ENCODE peak calls at places on chromosomes 6 and 20, in eight cellular contexts. E is A549, H is Panc1, W is AG04450, B is mammary epithelial cell, G is pancreas, V is transverse colon, N is foreskin fibroblast. J is an unnamed sample.

GRCh38 chr6:159168536-159169192 is 536 bp upstream of the FNDC1 start:
- DNase-seq in E (peak), H (no peak), W (no peak), B (no peak), G (peak), V (peak), N (peak), J (no peak)

GRCh38 chr6:19536838-19537237 is 300.3 kb upstream of the ID4 start:
- DNase-seq in E (no peak), H (no peak), W (no peak), B (peak), G (no peak), V (no peak), N (no peak), J (no peak)

GRCh38 chr20:370151-370600 is 10.4 kb upstream of the TRIB3 start:
- DNase-seq in E (peak), H (no peak), W (no peak), B (no peak), G (no peak), V (no peak), N (no peak), J (peak)

GRCh38 chr20:62959101-62959971 is 6.8 kb downstream of the SLC17A9 start:
- DNase-seq in E (no peak), H (no peak), W (no peak), B (no peak), G (no peak), V (no peak), N (no peak), J (no peak)

GRCh38 chr6:136706431-136706830 is 85.8 kb downstream of the MAP3K5 start:
- DNase-seq in E (no peak), H (no peak), W (no peak), B (no peak), G (no peak), V (no peak), N (no peak), J (no peak)

GRCh38 chr6:7052441-7052936 is 55.3 kb upstream of the RREB1 start:
- DNase-seq in E (no peak), H (no peak), W (no peak), B (peak), G (peak), V (peak), N (peak), J (no peak)

GRCh38 chr20:50415516-50416268 is 94.5 kb upstream of the PTPN1 start:
- DNase-seq in E (peak), H (no peak), W (no peak), B (peak), G (peak), V (peak), N (peak), J (peak)

GRCh38 chr6:157487110-157487773 is 106.3 kb downstream of the ZDHHC14 start:
- DNase-seq in E (no peak), H (no peak), W (no peak), B (no peak), G (no peak), V (no peak), N (no peak), J (no peak)

GRCh38 chr20:64188682-64189529 is 24.7 kb downstream of the MYT1 start:
- DNase-seq in E (peak), H (no peak), W (no peak), B (peak), G (peak), V (peak), N (peak), J (no peak)

GRCh38 chr20:9458075-9458818 is 56.1 kb upstream of the LAMP5 start:
- DNase-seq in E (peak), H (no peak), W (no peak), B (peak), G (peak), V (no peak), N (peak), J (no peak)

GRCh38 chr20:2364014-2364413 is 16.7 kb upstream of the TGM6 start:
- DNase-seq in E (no peak), H (no peak), W (no peak), B (peak), G (no peak), V (no peak), N (peak), J (no peak)

GRCh38 chr6:37525460-37526357 is 26.0 kb upstream of the CCDC167 start:
- DNase-seq in E (no peak), H (no peak), W (no peak), B (no peak), G (no peak), V (no peak), N (peak), J (no peak)

GRCh38 chr6:967666-968065 is 274.7 kb upstream of the EXOC2 start:
- DNase-seq in E (no peak), H (no peak), W (no peak), B (no peak), G (no peak), V (no peak), N (no peak), J (no peak)

GRCh38 chr6:112683106-112683505 is 336.0 kb downstream of the RFPL4B start:
- DNase-seq in E (no peak), H (no peak), W (no peak), B (peak), G (no peak), V (no peak), N (no peak), J (no peak)

GRCh38 chr6:112682088-112682487 is 335.0 kb downstream of the RFPL4B start:
- DNase-seq in E (no peak), H (no peak), W (no peak), B (no peak), G (no peak), V (no peak), N (no peak), J (no peak)

GRCh38 chr6:112680076-112680475 is 332.9 kb downstream of the RFPL4B start:
- DNase-seq in E (no peak), H (no peak), W (no peak), B (no peak), G (no peak), V (no peak), N (peak), J (no peak)

DNA sequence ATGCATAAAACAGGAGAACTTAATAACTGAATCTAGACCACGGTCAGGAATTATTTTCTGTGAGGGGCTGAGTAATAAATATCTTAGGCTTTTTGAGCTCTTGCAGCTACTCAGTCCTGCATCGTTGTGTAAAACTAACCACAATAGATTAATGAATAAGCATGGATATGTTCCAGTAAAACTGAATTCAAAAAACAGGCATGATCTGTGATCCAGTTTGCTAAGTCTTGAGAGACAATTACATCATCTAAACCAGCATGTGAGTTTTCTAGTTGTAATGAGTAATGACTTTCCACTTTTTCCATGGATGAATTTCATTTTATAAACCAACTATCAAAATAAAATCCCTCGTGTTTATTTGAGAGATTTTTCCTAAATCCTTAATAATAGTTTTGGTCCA is 336.8 kb downstream of the RFPL4B start:
- DNase-seq in E (peak), H (no peak), W (peak), B (peak), G (no peak), V (no peak), N (peak), J (no peak)
- H3K4me3 ChIP-seq in E (no peak), H (no peak), W (no peak), B (no peak), G (no peak), V (no peak), N (no peak), J (no peak)

GRCh38 chr20:60223174-60223573 is 265.0 kb downstream of the CDH26 start:
- DNase-seq in E (no peak), H (no peak), W (no peak), B (no peak), G (no peak), V (no peak), N (no peak), J (no peak)

GRCh38 chr20:60228255-60228654 is 270.0 kb downstream of the CDH26 start:
- DNase-seq in E (no peak), H (no peak), W (no peak), B (peak), G (no peak), V (no peak), N (no peak), J (no peak)

GRCh38 chr20:60222497-60222896 is 264.3 kb downstream of the CDH26 start:
- DNase-seq in E (no peak), H (no peak), W (no peak), B (no peak), G (no peak), V (no peak), N (no peak), J (no peak)

GRCh38 chr20:60221593-60221992 is 263.4 kb downstream of the CDH26 start:
- DNase-seq in E (no peak), H (no peak), W (no peak), B (no peak), G (no peak), V (no peak), N (no peak), J (no peak)

DNA sequence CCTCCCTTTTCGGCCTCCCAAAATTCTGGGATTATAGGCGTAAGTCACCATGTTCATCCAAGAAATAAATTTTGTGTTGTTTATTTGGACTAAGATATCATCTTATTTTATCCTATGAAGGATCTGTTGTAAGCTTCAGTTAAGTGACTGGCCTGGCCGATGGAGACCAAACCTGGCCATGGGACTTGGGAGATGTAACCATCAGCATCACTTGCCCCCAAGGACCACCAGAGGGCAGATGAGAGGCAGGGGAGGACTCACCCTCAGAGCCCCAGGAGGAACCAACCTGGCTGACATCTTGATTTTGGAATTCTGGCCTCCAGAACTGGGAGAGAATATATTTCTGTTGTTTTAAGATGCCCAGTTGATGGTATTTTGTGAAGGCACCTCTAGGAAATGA is 266.7 kb downstream of the CDH26 start:
- DNase-seq in E (peak), H (no peak), W (no peak), B (peak), G (no peak), V (no peak), N (peak), J (no peak)
- TF ChIP-seq CTCF in E (no peak), H (peak), W (peak), B (peak), G (no peak), V (no peak), N (peak), J (no peak)

GRCh38 chr6:71888720-71889340 is 2.5 kb downstream of the RIMS1 start:
- DNase-seq in E (no peak), H (no peak), W (no peak), B (no peak), G (no peak), V (no peak), N (no peak), J (no peak)
- H3K4me3 ChIP-seq in E (no peak), H (no peak), W (no peak), B (no peak), G (no peak), V (no peak), N (no peak), J (no peak)

GRCh38 chr6:141780296-141780695 is 352.4 kb upstream of the GJE1 start:
- DNase-seq in E (no peak), H (no peak), W (no peak), B (no peak), G (no peak), V (no peak), N (no peak), J (no peak)
- TF ChIP-seq CTCF in E (no peak), H (no peak), W (no peak), B (no peak), G (no peak), V (no peak), N (no peak), J (no peak)

GRCh38 chr20:29409833-29410804 is 1847.3 kb upstream of the DEFB115 start:
- DNase-seq in E (no peak), H (no peak), W (no peak), B (no peak), G (no peak), V (no peak), N (no peak), J (no peak)
- H3K4me3 ChIP-seq in E (no peak), H (no peak), W (no peak), B (no peak), G (no peak), V (no peak), N (no peak), J (peak)

GRCh38 chr20:49106332-49106731 is 60.2 kb downstream of the CSE1L start:
- DNase-seq in E (no peak), H (no peak), W (no peak), B (no peak), G (no peak), V (no peak), N (no peak), J (no peak)

GRCh38 chr20:49104365-49104648 is 58.2 kb downstream of the CSE1L start:
- DNase-seq in E (no peak), H (no peak), W (no peak), B (no peak), G (no peak), V (no peak), N (no peak), J (no peak)

GRCh38 chr20:49103647-49104364 is 57.7 kb downstream of the CSE1L start:
- DNase-seq in E (no peak), H (no peak), W (no peak), B (no peak), G (no peak), V (no peak), N (no peak), J (no peak)

GRCh38 chr20:49100934-49101333 is 54.8 kb downstream of the CSE1L start:
- DNase-seq in E (no peak), H (no peak), W (no peak), B (no peak), G (no peak), V (no peak), N (no peak), J (no peak)

GRCh38 chr20:49103019-49103418 is 56.9 kb downstream of the CSE1L start:
- DNase-seq in E (no peak), H (no peak), W (no peak), B (no peak), G (no peak), V (no peak), N (no peak), J (no peak)
- TF ChIP-seq CTCF in E (no peak), H (no peak), W (no peak), B (no peak), G (no peak), V (no peak), N (no peak), J (no peak)

GRCh38 chr6:31827286-31828079 is at the start of gene HSPA1B:
- DNase-seq in E (peak), H (peak), W (peak), B (peak), G (peak), V (peak), N (peak), J (peak)

GRCh38 chr6:31822038-31822821 is 5.3 kb upstream of the HSPA1B start:
- DNase-seq in E (peak), H (no peak), W (no peak), B (peak), G (peak), V (peak), N (peak), J (peak)

GRCh38 chr6:31829633-31830492 is 2.3 kb downstream of the HSPA1B start:
- DNase-seq in E (peak), H (no peak), W (no peak), B (peak), G (peak), V (no peak), N (peak), J (no peak)

GRCh38 chr6:31825553-31825952 is 2.0 kb upstream of the HSPA1B start:
- DNase-seq in E (no peak), H (no peak), W (no peak), B (no peak), G (no peak), V (no peak), N (no peak), J (no peak)

GRCh38 chr6:31826793-31827285 is 699 bp upstream of the HSPA1B start:
- DNase-seq in E (peak), H (no peak), W (no peak), B (no peak), G (peak), V (peak), N (peak), J (no peak)
- H3K4me3 ChIP-seq in E (peak), H (peak), W (peak), B (peak), G (peak), V (peak), N (peak), J (peak)

GRCh38 chr20:58239216-58239615 is 10.8 kb upstream of the ANKRD60 start:
- DNase-seq in E (no peak), H (no peak), W (no peak), B (no peak), G (no peak), V (no peak), N (no peak), J (no peak)
- TF ChIP-seq CTCF in E (no peak), H (no peak), W (no peak), B (no peak), G (no peak), V (no peak), N (no peak), J (no peak)

GRCh38 chr20:17537959-17538358 is 6.8 kb upstream of the BFSP1 start:
- DNase-seq in E (no peak), H (no peak), W (no peak), B (no peak), G (no peak), V (no peak), N (no peak), J (no peak)
- H3K4me3 ChIP-seq in E (no peak), H (no peak), W (no peak), B (no peak), G (no peak), V (no peak), N (no peak), J (no peak)

DNA sequence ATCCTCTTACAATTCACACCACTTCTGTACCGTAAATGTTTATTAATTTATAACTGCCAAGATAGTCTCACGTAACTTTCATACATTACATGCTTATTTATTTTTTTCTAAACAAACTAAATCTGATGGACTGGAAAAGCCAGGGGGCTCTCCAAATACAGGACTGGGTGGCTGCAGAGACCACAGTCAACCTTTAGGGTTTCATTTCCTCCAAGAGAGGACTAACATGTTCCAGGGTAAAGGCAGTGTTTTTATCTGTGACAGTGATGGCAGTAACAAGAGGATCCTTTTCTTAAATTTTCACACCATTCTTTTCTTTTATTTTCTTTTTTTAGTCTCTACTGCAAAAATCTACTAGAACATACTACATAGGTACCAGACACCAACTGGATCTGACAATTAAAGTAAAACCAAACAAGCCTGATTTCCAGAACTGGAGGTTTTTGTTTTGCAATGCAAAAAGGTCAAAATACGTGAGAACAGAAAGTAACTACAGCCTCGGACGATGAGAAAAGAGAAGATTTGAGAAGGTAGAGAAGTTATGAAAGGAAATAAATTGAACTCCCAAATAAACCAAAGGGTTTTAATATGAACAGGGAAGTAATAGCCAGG is 1.2 kb downstream of the LMBRD1 start:
- DNase-seq in E (no peak), H (no peak), W (no peak), B (no peak), G (no peak), V (no peak), N (peak), J (no peak)
- TF ChIP-seq CTCF in E (no peak), H (no peak), W (no peak), B (no peak), G (no peak), V (no peak), N (no peak), J (no peak)